ENCODE peak calls at places on chromosomes 13 and 19, in six cellular contexts. L is body of pancreas, F is transverse colon, X is cardiac muscle cell, C is fibroblast of lung, A is left ventricle myocardium inferior. N is an unnamed sample.
A peak's percentile ranks its signal among the peaks of the same experiment; 100 is the strongest.

GRCh38 chr13:72864142-72865035 is 82.5 kb downstream of the PIBF1 start:
- DNase-seq in L (no peak), F (no peak), X (no peak), C (peak; percentile 62), A (no peak), N (no peak)

GRCh38 chr13:96089749-96090239 is at the start of gene HS6ST3:
- DNase-seq in L (peak; percentile 85), F (no peak), X (peak; percentile 56), C (peak; percentile 14), A (peak; percentile 28), N (peak; percentile 54)

GRCh38 chr19:55385236-55385748 is 440 bp upstream of the RPL28 start:
- DNase-seq in L (peak; percentile 96), F (peak; percentile 96), X (peak; percentile 97), C (peak; percentile 93), A (peak; percentile 97), N (peak; percentile 97)

GRCh38 chr19:29966594-29967249 is 24.7 kb downstream of the URI1 start:
- DNase-seq in L (no peak), F (no peak), X (peak; percentile 15), C (peak; percentile 19), A (no peak), N (no peak)

GRCh38 chr13:113239986-113240385 is 30.6 kb downstream of the CUL4A start:
- DNase-seq in L (no peak), F (no peak), X (no peak), C (no peak), A (no peak), N (no peak)

GRCh38 chr19:49801966-49802661 is 11.0 kb downstream of the FUZ start:
- DNase-seq in L (peak; percentile 84), F (peak; percentile 76), X (peak; percentile 92), C (peak; percentile 84), A (peak; percentile 94), N (peak; percentile 67)

GRCh38 chr19:49887653-49888477 is 8.8 kb downstream of the IL4I1 start:
- DNase-seq in L (no peak), F (no peak), X (no peak), C (no peak), A (no peak), N (no peak)

GRCh38 chr19:15195381-15195964 is 5.3 kb downstream of the NOTCH3 start:
- DNase-seq in L (peak; percentile 60), F (peak; percentile 29), X (peak; percentile 81), C (peak; percentile 61), A (peak; percentile 39), N (no peak)

GRCh38 chr13:96428904-96429303 is 339.0 kb downstream of the HS6ST3 start:
- DNase-seq in L (no peak), F (no peak), X (no peak), C (no peak), A (no peak), N (no peak)

GRCh38 chr13:99220199-99220931 is 19.7 kb downstream of the UBAC2 start:
- DNase-seq in L (no peak), F (no peak), X (no peak), C (no peak), A (no peak), N (no peak)
- H3K4me1 ChIP-seq in L (peaks cover 39% of the 10 kb centered on the region), F (peaks cover 12% of the 10 kb centered on the region), X (peaks cover 20% of the 10 kb centered on the region), C (no peaks in the 10 kb centered on the region), A (peaks cover 81% of the 10 kb centered on the region), N (no peaks in the 10 kb centered on the region)

GRCh38 chr13:21058361-21058760 is 3.0 kb downstream of the LATS2 start:
- DNase-seq in L (no peak), F (no peak), X (no peak), C (peak; percentile 40), A (no peak), N (no peak)

GRCh38 chr13:21054313-21054712 is 7.1 kb downstream of the LATS2 start:
- DNase-seq in L (no peak), F (no peak), X (no peak), C (peak; percentile 33), A (no peak), N (no peak)

GRCh38 chr13:21055016-21055415 is 6.4 kb downstream of the LATS2 start:
- DNase-seq in L (no peak), F (no peak), X (no peak), C (peak; percentile 45), A (no peak), N (no peak)

GRCh38 chr13:21053231-21053630 is 8.2 kb downstream of the LATS2 start:
- DNase-seq in L (no peak), F (no peak), X (no peak), C (no peak), A (no peak), N (peak; percentile 28)

DNA sequence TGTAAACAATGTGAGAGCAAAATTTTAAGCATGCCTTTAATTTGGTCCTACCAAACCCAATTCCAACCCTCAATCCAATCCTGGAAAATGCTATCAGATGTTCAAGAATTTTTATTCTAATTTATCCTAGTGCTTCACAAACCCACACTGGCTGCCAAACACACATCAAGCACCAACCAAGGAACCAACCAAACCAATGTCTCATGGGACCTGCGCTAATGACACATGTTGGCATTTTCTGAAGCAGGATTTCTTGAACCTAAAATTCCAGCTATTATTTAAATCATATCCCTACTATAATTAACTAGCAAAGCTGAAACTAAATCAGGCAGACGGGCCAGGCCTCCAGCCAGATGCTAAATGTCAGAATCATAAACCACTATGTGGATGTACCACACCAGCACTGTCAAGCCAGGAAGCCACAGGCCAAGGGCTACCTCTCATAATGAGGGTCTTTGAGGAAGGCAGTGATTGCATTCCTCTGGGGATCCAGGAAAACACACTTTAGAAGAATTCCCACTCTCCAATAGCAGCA is 5.8 kb downstream of the LATS2 start:
- DNase-seq in L (no peak), F (no peak), X (no peak), C (no peak), A (no peak), N (no peak)
- H3K27ac ChIP-seq in L (no peak overlapping the region), F (peak overlapping the region; percentile 45), X (no peak overlapping the region), C (peak overlapping the region; percentile 45), A (peak overlapping the region; percentile 13), N (no peak overlapping the region)

DNA sequence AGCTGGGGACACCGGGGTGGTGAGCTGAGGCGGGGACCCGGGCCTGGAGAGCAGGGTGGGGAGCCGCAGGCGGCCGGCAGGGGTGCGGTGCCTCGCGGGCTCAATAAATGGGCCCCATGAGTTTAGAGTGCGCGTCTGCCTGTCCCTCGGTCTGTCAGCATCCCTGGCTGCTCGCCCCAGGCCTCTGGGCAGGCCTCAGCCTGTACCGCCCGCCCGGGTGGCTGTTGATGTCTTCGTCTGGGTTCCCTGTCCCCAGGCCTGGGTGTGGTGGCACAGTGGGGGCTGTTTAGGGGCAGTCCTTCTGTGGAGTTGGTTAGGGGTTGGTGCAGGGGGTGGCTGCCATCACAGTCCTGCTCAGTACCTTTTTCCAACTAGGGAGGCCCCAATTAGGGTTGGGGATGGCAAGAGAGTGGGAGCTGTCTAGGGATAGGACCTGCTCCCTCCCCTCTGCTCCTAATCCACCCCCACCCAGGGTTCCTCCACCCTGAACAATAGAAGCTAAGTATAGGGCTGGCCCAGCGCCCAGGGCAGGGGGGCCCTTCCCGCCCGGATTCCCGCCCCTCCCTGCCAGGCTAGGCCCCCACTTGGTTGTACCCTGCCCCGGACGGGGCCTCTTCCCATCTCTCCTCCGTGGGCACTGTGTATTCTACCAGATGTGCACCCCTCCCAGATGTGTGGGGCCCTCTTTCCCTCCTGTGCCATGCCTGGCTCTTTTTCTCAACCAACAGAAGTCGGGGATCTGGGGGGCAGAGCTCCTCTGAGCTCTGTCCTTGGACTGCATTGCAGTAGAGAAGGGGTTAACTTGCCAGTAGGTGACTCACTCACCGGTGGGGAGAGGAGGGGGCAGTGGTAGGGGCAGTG is 12.4 kb downstream of the CIC start:
- DNase-seq in L (peak; percentile 54), F (peak; percentile 47), X (peak; percentile 30), C (peak; percentile 75), A (peak; percentile 69), N (peak; percentile 50)
- H3K4me1 ChIP-seq in L (peaks cover 80% of the 10 kb centered on the region), F (peaks cover 59% of the 10 kb centered on the region), X (peaks cover 52% of the 10 kb centered on the region), C (peaks cover 50% of the 10 kb centered on the region), A (peaks cover 91% of the 10 kb centered on the region), N (peaks cover 3% of the 10 kb centered on the region)

GRCh38 chr19:17077447-17078028 is 2.0 kb downstream of the MYO9B start:
- DNase-seq in L (no peak), F (no peak), X (no peak), C (no peak), A (no peak), N (no peak)

GRCh38 chr19:17078038-17078919 is 2.7 kb downstream of the MYO9B start:
- DNase-seq in L (no peak), F (no peak), X (no peak), C (no peak), A (no peak), N (peak; percentile 75)

GRCh38 chr19:17080441-17080803 is 4.8 kb downstream of the MYO9B start:
- DNase-seq in L (no peak), F (no peak), X (no peak), C (no peak), A (no peak), N (no peak)

GRCh38 chr19:17079710-17080440 is 4.3 kb downstream of the MYO9B start:
- DNase-seq in L (peak; percentile 65), F (peak; percentile 75), X (peak; percentile 13), C (peak; percentile 99), A (peak; percentile 61), N (peak; percentile 33)

GRCh38 chr19:17078920-17079709 is 3.5 kb downstream of the MYO9B start:
- DNase-seq in L (peak; percentile 30), F (no peak), X (no peak), C (no peak), A (no peak), N (no peak)
- H3K27ac ChIP-seq in L (no peak overlapping the region), F (peak overlapping the region; percentile 90), X (peak overlapping the region; percentile 12), C (peak overlapping the region; percentile 99), A (peak overlapping the region; percentile 76), N (peak overlapping the region; percentile 33)

GRCh38 chr19:35207391-35207871 is 21.1 kb downstream of the FAM187B start:
- DNase-seq in L (no peak), F (no peak), X (no peak), C (no peak), A (no peak), N (no peak)

GRCh38 chr19:35209646-35210045 is 18.9 kb downstream of the FAM187B start:
- DNase-seq in L (no peak), F (no peak), X (no peak), C (no peak), A (no peak), N (no peak)

GRCh38 chr19:35206855-35207254 is 21.7 kb downstream of the FAM187B start:
- DNase-seq in L (no peak), F (no peak), X (no peak), C (no peak), A (no peak), N (no peak)

GRCh38 chr19:35206379-35206778 is 22.2 kb downstream of the FAM187B start:
- DNase-seq in L (no peak), F (peak; percentile 46), X (no peak), C (no peak), A (no peak), N (no peak)

DNA sequence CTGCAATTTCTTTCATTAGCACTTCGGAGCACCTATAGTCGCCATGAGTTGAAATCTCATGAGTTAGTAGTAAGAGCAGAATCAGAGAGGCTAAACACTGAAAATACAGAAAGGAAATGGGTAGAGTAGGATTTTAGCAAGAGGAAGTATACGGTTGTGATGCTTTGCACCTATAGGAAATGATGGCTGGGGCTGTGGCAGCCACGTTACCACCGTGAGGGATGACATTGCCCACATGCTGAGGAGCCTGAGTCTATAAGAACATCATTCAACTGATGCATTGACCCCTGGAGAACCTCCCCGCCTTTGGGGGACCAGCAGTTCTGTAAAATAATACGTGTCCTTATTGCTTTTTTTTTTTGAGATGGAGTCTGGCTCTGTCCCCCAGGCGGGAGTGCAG is 20.4 kb downstream of the FAM187B start:
- DNase-seq in L (no peak), F (no peak), X (no peak), C (no peak), A (no peak), N (no peak)
- H3K4me1 ChIP-seq in L (peaks cover 13% of the 10 kb centered on the region), F (peaks cover under 1% of the 10 kb centered on the region), X (peaks cover 9% of the 10 kb centered on the region), C (no peaks in the 10 kb centered on the region), A (peaks cover 14% of the 10 kb centered on the region), N (no peaks in the 10 kb centered on the region)

GRCh38 chr19:33401683-33402420 is 28.3 kb downstream of the CEBPG start:
- DNase-seq in L (no peak), F (no peak), X (no peak), C (no peak), A (no peak), N (peak; percentile 42)
- H3K27ac ChIP-seq in L (no peak overlapping the region), F (no peak overlapping the region), X (no peak overlapping the region), C (no peak overlapping the region), A (no peak overlapping the region), N (peak overlapping the region; percentile 83)

N was measured in right lobe of liver.